ENCODE peak calls at places on chromosomes 11 and 22, in eight cellular contexts. Y, O, S, V, C, J, X and T are unnamed samples.

GRCh38 chr22:47623056-47623739 is 860.7 kb downstream of the TBC1D22A start:
- DNase-seq in C (no peak), S (no peak), Y (no peak), V (peak), J (no peak), O (no peak), X (no peak), T (no peak)

GRCh38 chr22:17807571-17808410 is 33.5 kb upstream of the BID start:
- DNase-seq in O (no peak), V (peak), J (no peak), X (peak), S (peak), C (no peak), Y (no peak), T (no peak)

GRCh38 chr11:90757851-90758494 is 535.1 kb upstream of the CHORDC1 start:
- DNase-seq in X (no peak), S (no peak), C (no peak), Y (no peak), O (no peak), V (no peak), J (no peak), T (no peak)

GRCh38 chr22:27670701-27671412 is 130.7 kb downstream of the MN1 start:
- DNase-seq in S (peak), X (peak), O (no peak), C (no peak), V (no peak), J (no peak), Y (peak), T (no peak)

GRCh38 chr11:97739892-97740782 is 1280.6 kb upstream of the CNTN5 start:
- DNase-seq in X (no peak), J (no peak), O (no peak), Y (no peak), C (peak), V (no peak), S (peak), T (no peak)

GRCh38 chr11:58024601-58025091 is 965 bp downstream of the OR9Q1 start:
- DNase-seq in V (peak), C (peak), J (peak), S (peak), X (peak), Y (peak), O (peak), T (no peak)

GRCh38 chr22:30396871-30397655 is at the start of gene SEC14L2:
- DNase-seq in J (peak), O (peak), V (peak), Y (peak), X (peak), C (peak), S (peak), T (no peak)

GRCh38 chr11:3959918-3960295 is 104.4 kb downstream of the STIM1 start:
- DNase-seq in C (no peak), J (no peak), V (no peak), X (no peak), Y (no peak), S (no peak), O (no peak), T (no peak)

GRCh38 chr22:27110985-27111451 is 453.6 kb downstream of the MIAT start:
- DNase-seq in X (no peak), V (no peak), J (no peak), C (no peak), S (peak), O (no peak), Y (no peak), T (no peak)

GRCh38 chr11:65589444-65590239 is 6.0 kb downstream of the KCNK7 start:
- DNase-seq in X (no peak), S (no peak), Y (peak), C (no peak), O (no peak), J (no peak), V (no peak), T (no peak)

GRCh38 chr22:31177420-31178162 is 17.6 kb downstream of the RNF185 start:
- DNase-seq in Y (no peak), C (peak), O (peak), V (no peak), X (no peak), S (peak), J (peak), T (peak)

GRCh38 chr11:113370634-113371033 is 16.9 kb upstream of the ANKK1 start:
- DNase-seq in X (no peak), J (no peak), O (no peak), S (no peak), V (no peak), Y (no peak), C (no peak), T (no peak)

GRCh38 chr22:22576244-22576988 is 17.4 kb upstream of the PRAME start:
- DNase-seq in C (peak), V (no peak), S (peak), J (no peak), Y (peak), O (no peak), X (peak), T (no peak)

GRCh38 chr11:79428406-79428805 is 12.4 kb downstream of the TENM4 start:
- DNase-seq in O (no peak), V (no peak), Y (no peak), X (no peak), S (no peak), C (peak), J (no peak), T (no peak)

GRCh38 chr22:24146190-24146616 is 35.1 kb upstream of the SUSD2 start:
- DNase-seq in C (peak), O (peak), S (peak), X (peak), V (peak), Y (peak), J (no peak), T (no peak)

GRCh38 chr11:111183706-111184105 is 61.8 kb upstream of the POU2AF2 start:
- DNase-seq in J (no peak), Y (no peak), X (no peak), O (no peak), V (no peak), S (peak), C (peak), T (no peak)

GRCh38 chr22:29216011-29216872 is 10.5 kb downstream of the EMID1 start:
- DNase-seq in S (no peak), J (no peak), O (no peak), C (no peak), V (no peak), X (no peak), Y (no peak), T (no peak)

GRCh38 chr11:35875466-35875865 is 68.4 kb upstream of the LDLRAD3 start:
- DNase-seq in S (no peak), C (no peak), J (no peak), X (no peak), Y (no peak), O (no peak), V (no peak), T (no peak)

GRCh38 chr11:69114811-69115523 is 40.8 kb upstream of the SMIM38 start:
- DNase-seq in C (no peak), S (no peak), V (peak), X (peak), O (peak), Y (no peak), J (no peak), T (no peak)

GRCh38 chr11:126502159-126502558 is 146.7 kb downstream of the ST3GAL4 start:
- DNase-seq in C (no peak), X (no peak), Y (no peak), O (no peak), S (no peak), J (no peak), V (no peak), T (no peak)

GRCh38 chr11:28878025-28878424 is 769.8 kb downstream of the METTL15 start:
- DNase-seq in C (peak), J (no peak), V (no peak), X (no peak), Y (no peak), S (peak), O (no peak), T (no peak)

GRCh38 chr11:10307411-10308207 is 2.7 kb downstream of the ADM start:
- DNase-seq in C (peak), Y (peak), O (peak), X (peak), J (peak), S (peak), V (peak), T (no peak)

GRCh38 chr22:38462960-38463784 is 4.7 kb upstream of the KDELR3 start:
- DNase-seq in V (no peak), Y (no peak), X (no peak), S (peak), J (no peak), C (no peak), O (no peak), T (no peak)

GRCh38 chr22:50059185-50059880 is 1.2 kb upstream of the TTLL8 start:
- DNase-seq in J (no peak), S (peak), C (peak), V (no peak), X (no peak), Y (no peak), O (no peak), T (no peak)

GRCh38 chr11:68215087-68215445 is 2.0 kb upstream of the KMT5B start:
- DNase-seq in X (no peak), C (no peak), Y (no peak), J (no peak), S (no peak), V (no peak), O (no peak), T (no peak)

GRCh38 chr22:36797988-36798670 is 18.7 kb downstream of the PVALB start:
- DNase-seq in C (no peak), Y (no peak), V (no peak), O (no peak), S (no peak), J (no peak), X (no peak), T (no peak)

GRCh38 chr11:118688851-118689502 is 9.5 kb upstream of the TREH start:
- DNase-seq in S (no peak), O (no peak), J (no peak), V (no peak), C (no peak), X (no peak), Y (no peak), T (no peak)

GRCh38 chr11:43486141-43486540 is 127.4 kb downstream of the TTC17 start:
- DNase-seq in V (no peak), J (no peak), C (peak), S (peak), O (no peak), X (no peak), Y (no peak), T (no peak)

GRCh38 chr11:123976770-123977560 is 616 bp downstream of the OR10S1 start:
- DNase-seq in C (no peak), O (no peak), X (no peak), Y (no peak), V (no peak), S (no peak), J (no peak), T (no peak)

GRCh38 chr11:78855146-78855545 is 280.5 kb upstream of the NARS2 start:
- DNase-seq in V (no peak), X (no peak), S (no peak), Y (no peak), C (no peak), O (no peak), J (no peak), T (no peak)

GRCh38 chr22:28297504-28297903 is 378.4 kb upstream of the PITPNB start:
- DNase-seq in X (no peak), J (no peak), S (peak), O (no peak), V (no peak), Y (peak), C (no peak), T (no peak)

GRCh38 chr22:42217019-42217751 is 53.3 kb downstream of the TCF20 start:
- DNase-seq in J (no peak), V (no peak), Y (no peak), S (no peak), X (no peak), O (no peak), C (peak), T (no peak)

GRCh38 chr11:76854709-76855108 is 6.0 kb upstream of the ACER3 start:
- DNase-seq in X (no peak), O (no peak), V (no peak), J (no peak), Y (no peak), C (no peak), S (no peak), T (no peak)

GRCh38 chr11:111414936-111415335 is 35.9 kb upstream of the POU2AF1 start:
- DNase-seq in X (no peak), Y (no peak), V (no peak), C (no peak), O (no peak), S (no peak), J (no peak), T (no peak)

GRCh38 chr11:61510980-61511373 is 2.4 kb downstream of the LRRC10B start:
- DNase-seq in Y (no peak), O (no peak), V (no peak), S (no peak), J (no peak), C (no peak), X (no peak), T (no peak)

GRCh38 chr11:61512435-61512834 is 3.9 kb downstream of the LRRC10B start:
- DNase-seq in J (no peak), S (no peak), Y (no peak), X (no peak), O (no peak), C (no peak), V (no peak), T (no peak)

GRCh38 chr11:61513143-61513740 is 4.7 kb downstream of the LRRC10B start:
- DNase-seq in V (no peak), X (no peak), O (no peak), S (no peak), C (no peak), J (no peak), Y (no peak), T (no peak)

GRCh38 chr11:61510178-61510979 is 1.8 kb downstream of the LRRC10B start:
- DNase-seq in O (no peak), X (no peak), Y (no peak), C (no peak), J (no peak), S (no peak), V (no peak), T (no peak)

GRCh38 chr11:61511383-61511782 is 2.8 kb downstream of the LRRC10B start:
- DNase-seq in J (no peak), V (no peak), X (no peak), O (no peak), S (no peak), Y (no peak), C (no peak), T (no peak)
- H3K4me3 ChIP-seq in J (no peak), V (no peak), X (no peak), O (no peak), S (no peak), Y (no peak), C (no peak), T (no peak)

DNA sequence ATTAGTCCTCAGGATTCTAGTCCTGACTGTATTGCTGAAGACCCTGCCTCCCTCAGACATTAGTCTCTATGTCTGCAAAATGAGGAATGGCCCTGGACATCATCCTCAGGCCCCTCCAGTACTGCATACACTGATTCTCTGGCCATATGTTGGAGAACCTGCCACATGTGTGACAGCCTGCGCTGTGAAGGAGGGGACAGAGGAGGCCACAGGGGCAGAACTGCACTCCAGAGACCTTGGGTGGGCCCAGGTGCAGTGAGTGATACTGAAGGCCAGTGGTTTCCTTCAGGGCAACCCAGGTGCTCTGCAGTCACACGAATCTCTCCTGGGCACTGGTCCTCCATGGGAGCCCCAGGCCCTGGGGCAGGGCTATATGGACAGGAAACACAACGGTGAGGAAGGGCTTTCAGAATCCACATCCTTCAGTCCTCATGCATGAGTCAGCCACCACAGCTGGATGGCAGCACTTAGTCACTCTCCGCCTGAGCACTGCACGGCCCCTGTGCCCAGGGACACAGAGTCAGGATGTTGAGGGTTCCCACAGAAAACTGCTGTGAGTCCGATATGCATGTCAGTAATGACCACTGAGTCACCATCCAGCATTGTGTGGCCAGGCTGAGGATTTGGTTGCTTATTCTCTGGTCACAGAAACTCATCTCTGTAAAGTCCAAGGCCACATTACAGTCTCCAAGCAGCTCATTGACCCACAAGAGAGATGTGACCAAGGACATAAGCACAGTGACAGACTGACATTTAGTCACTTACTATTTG is 39.7 kb downstream of the ME3 start:
- DNase-seq in S (peak), J (peak), C (peak), Y (no peak), O (no peak), X (no peak), V (no peak), T (peak)
- TF ChIP-seq CTCF in S (peak), J (peak), C (peak), Y (no peak), O (no peak), X (no peak), V (no peak), T (peak)

DNA sequence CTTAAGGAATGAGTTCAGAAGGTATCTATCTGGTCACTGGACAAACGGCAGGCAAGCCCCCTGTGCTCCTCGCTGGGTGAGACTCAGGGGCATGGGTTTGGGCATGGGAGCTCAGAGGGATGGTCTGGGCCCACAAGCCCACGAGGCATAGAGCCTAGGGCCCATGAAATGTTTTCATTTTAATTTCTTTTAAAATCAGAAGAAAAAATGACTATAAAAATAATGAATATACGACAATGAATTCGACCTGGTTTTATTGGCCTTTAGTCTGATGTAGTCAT is 77.9 kb upstream of the WNT7B start:
- DNase-seq in S (no peak), X (no peak), Y (no peak), C (no peak), V (no peak), J (no peak), O (no peak), T (no peak)
- H3K4me3 ChIP-seq in S (peak), X (peak), Y (peak), C (peak), V (peak), J (peak), O (peak), T (peak)

DNA sequence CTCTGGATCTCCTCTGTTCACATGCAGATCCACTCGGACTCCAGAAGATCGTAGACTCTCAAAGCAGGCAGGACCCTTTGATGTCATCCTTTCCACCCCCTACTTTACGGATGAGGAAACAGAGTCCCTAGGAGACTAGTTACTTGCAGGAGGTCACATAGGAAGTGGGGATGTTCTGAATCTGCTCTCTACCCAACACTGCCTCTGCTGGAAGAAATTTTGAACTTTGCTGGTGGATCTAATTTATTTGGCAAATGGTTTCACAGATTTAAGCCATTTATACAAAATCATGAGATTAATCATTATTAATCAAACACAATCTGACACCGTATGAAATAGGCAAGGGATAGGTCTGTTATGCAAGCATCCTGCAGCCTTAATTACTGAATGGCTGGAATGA is 55.0 kb upstream of the USP47 start:
- DNase-seq in J (no peak), C (peak), X (no peak), O (no peak), V (no peak), S (peak), Y (no peak), T (no peak)
- TF ChIP-seq CTCF in J (peak), C (peak), X (no peak), O (no peak), V (no peak), S (peak), Y (peak), T (peak)

GRCh38 chr11:64447717-64448598 is 89.0 kb downstream of the RPS6KA4 start:
- DNase-seq in X (peak), O (peak), Y (peak), V (no peak), J (no peak), C (no peak), S (peak), T (no peak)
- H3K4me3 ChIP-seq in X (peak), O (no peak), Y (no peak), V (no peak), J (peak), C (no peak), S (no peak), T (no peak)

GRCh38 chr11:74123008-74123448 is 47.8 kb downstream of the C2CD3 start:
- DNase-seq in O (no peak), J (no peak), X (no peak), C (no peak), Y (no peak), V (no peak), S (peak), T (no peak)
- TF ChIP-seq CTCF in O (no peak), J (no peak), X (no peak), C (no peak), Y (no peak), V (no peak), S (no peak), T (no peak)

GRCh38 chr22:46104881-46105493 is 45.3 kb upstream of the PPARA start:
- DNase-seq in J (no peak), C (no peak), S (no peak), V (no peak), Y (no peak), O (no peak), X (no peak), T (no peak)

GRCh38 chr22:46105494-46106278 is 44.6 kb upstream of the PPARA start:
- DNase-seq in V (no peak), Y (peak), C (peak), S (peak), O (peak), J (no peak), X (peak), T (no peak)

GRCh38 chr22:46103181-46103580 is 47.1 kb upstream of the PPARA start:
- DNase-seq in C (no peak), V (no peak), J (no peak), O (no peak), S (no peak), Y (no peak), X (no peak), T (no peak)

GRCh38 chr22:46103664-46104063 is 46.7 kb upstream of the PPARA start:
- DNase-seq in Y (no peak), O (no peak), S (no peak), C (no peak), J (no peak), V (no peak), X (no peak), T (no peak)

DNA sequence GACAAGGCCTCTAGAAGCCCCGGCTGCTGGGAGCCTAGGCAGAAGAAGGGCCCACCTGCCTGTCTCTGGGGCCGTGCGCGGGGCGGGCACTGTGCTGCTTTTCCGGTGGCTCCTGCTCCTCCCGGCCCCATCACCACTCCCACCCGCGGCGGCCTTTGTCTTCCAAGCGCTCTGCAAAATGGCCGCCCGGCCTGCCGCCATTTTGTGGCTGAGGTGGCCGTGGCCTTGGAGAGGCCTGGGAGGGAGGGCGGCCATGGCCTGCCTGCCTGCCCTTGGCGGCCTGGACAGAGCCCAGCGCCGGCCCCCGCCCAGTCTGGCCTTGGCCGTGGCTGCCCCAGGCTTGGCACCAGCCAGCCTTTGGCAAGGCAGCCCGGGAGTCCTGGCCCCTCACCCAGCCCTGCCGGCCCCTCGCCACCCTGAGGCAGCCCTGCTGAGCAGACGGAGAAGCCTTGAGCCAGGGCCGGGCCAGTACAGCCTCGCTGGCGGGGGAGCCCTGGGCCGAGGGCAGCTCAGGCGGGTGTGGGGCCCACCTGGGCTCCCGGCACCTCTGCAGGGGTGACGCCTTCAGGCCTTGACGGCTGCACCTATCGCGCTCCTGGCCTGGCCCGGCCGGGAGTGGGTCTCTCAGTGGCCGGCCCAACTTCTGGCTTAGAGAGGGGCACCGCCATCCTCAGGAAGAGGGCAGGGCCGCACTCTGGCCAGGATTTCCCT is 46.0 kb upstream of the PPARA start:
- DNase-seq in C (peak), S (no peak), J (no peak), Y (no peak), V (no peak), O (no peak), X (peak), T (no peak)
- H3K4me3 ChIP-seq in C (no peak), S (no peak), J (peak), Y (no peak), V (no peak), O (no peak), X (peak), T (no peak)